ENCODE peak calls at places on chromosomes 3 and 15, in seven cellular contexts. T, P, W, E, K, C and I are unnamed samples.

GRCh38 chr15:93619597-93619996 is 530.6 kb upstream of the RGMA start:
- DNase-seq in E (no peak), K (no peak), P (no peak), T (no peak), C (no peak), W (no peak), I (no peak)

GRCh38 chr3:71444028-71444860 is 139.3 kb downstream of the FOXP1 start:
- DNase-seq in W (peak; percentile 56), C (peak; percentile 67), T (peak; percentile 43), K (no peak), E (peak; percentile 65), P (no peak), I (no peak)

GRCh38 chr3:80233576-80233975 is 465.8 kb upstream of the ROBO1 start:
- DNase-seq in W (no peak), T (no peak), P (no peak), C (no peak), E (no peak), K (no peak), I (no peak)

GRCh38 chr3:40731445-40731844 is 206.7 kb downstream of the ZNF621 start:
- DNase-seq in W (no peak), P (no peak), C (no peak), E (no peak), T (no peak), K (no peak), I (no peak)

GRCh38 chr3:29922990-29923746 is 642.3 kb downstream of the RBMS3 start:
- DNase-seq in K (peak; percentile 32), T (no peak), E (no peak), W (peak; percentile 91), P (no peak), C (peak; percentile 2), I (no peak)

GRCh38 chr15:25058080-25058785 is 103.4 kb downstream of the SNRPN start:
- DNase-seq in E (no peak), T (peak; percentile 21), K (no peak), C (no peak), W (no peak), P (no peak), I (peak; percentile 6)

GRCh38 chr3:194206375-194206774 is 70.4 kb downstream of the HES1 start:
- DNase-seq in T (peak; percentile 23), C (no peak), K (no peak), W (peak; percentile 48), P (peak; percentile 34), E (no peak), I (no peak)

GRCh38 chr3:140540262-140540661 is 137.6 kb upstream of the TRIM42 start:
- DNase-seq in E (no peak), C (no peak), W (no peak), T (no peak), P (no peak), K (no peak), I (no peak)

GRCh38 chr3:125055165-125055912 is 458 bp downstream of the HEG1 start:
- DNase-seq in P (no peak), T (no peak), C (peak; percentile 27), E (no peak), W (peak; percentile 22), K (peak; percentile 29), I (no peak)

GRCh38 chr15:52105856-52106255 is 6.7 kb downstream of the BCL2L10 start:
- DNase-seq in K (no peak), C (peak; percentile 17), W (no peak), E (no peak), T (no peak), P (no peak), I (no peak)

GRCh38 chr3:102104093-102104492 is 254.8 kb downstream of the NFKBIZ start:
- DNase-seq in C (no peak), W (peak; percentile 30), T (no peak), K (no peak), P (no peak), E (no peak), I (no peak)

GRCh38 chr15:64807051-64807749 is 18.2 kb downstream of the PIF1 start:
- DNase-seq in C (no peak), E (no peak), T (no peak), K (no peak), W (no peak), P (no peak), I (no peak)

GRCh38 chr3:128394033-128394432 is 72.7 kb downstream of the DNAJB8 start:
- DNase-seq in K (no peak), P (no peak), E (no peak), W (no peak), T (no peak), C (no peak), I (no peak)

GRCh38 chr3:49377483-49377882 is 19.3 kb upstream of the GPX1 start:
- DNase-seq in P (no peak), C (no peak), T (no peak), K (no peak), W (peak; percentile 35), E (no peak), I (no peak)

GRCh38 chr3:195889843-195890407 is 18.4 kb downstream of the TNK2 start:
- DNase-seq in T (peak; percentile 48), W (no peak), E (no peak), P (no peak), C (no peak), K (no peak), I (no peak)

GRCh38 chr3:31559872-31560534 is 27.3 kb downstream of the STT3B start:
- DNase-seq in C (no peak), T (no peak), K (no peak), E (no peak), P (no peak), W (no peak), I (no peak)

DNA sequence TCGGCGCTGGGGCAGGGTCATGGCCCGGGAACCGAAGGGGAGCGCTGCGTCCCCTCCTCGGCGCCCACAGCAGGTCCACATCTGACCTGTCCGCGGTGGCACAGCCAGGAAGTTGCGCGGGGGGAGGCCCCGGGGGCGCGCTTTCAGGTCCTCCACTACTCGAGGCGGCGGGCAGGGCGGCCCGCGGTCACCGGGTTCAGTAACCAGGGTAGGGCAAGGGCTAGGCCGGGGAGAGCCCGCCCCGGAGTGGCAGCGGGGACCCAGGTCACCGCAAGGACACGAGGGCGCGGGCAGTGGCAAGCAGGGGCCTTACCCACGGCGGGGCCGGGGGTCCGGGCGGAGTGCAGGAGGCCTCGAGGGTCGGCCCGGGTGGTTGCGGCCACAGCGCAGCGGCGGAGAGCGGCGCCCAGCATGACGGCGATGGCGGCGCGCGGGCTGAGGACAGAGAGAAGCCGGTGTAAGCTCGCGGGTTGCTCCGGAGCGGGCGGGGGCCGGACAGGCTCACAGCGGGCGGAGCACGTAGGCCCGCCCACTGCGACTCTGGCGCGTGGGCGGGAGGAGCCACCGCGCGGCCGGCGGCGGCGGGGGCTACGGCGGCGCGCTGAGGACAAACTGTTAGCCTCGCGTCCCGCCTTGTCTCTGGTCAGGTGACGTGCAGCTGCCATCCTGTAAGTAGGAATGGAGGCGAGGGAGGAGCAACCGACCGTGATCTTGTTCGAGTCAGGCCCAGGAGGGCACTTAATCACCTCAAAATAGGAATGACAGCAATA is at the start of gene COX5A:
- DNase-seq in T (peak; percentile 97), W (peak; percentile 98), E (peak; percentile 93), C (peak; percentile 91), K (peak; percentile 97), P (peak; percentile 66), I (peak; percentile 86)
- TF ChIP-seq CTCF in T (no peak), W (no peak), E (no peak), C (no peak), K (no peak), P (no peak), I (no peak)

GRCh38 chr15:96328101-96328958 is 2.2 kb upstream of the NR2F2 start:
- DNase-seq in K (no peak), C (no peak), T (no peak), E (no peak), W (no peak), P (no peak), I (no peak)
- TF ChIP-seq CTCF in K (no peak), C (no peak), T (no peak), E (no peak), W (no peak), P (no peak), I (no peak)

GRCh38 chr15:85168642-85169173 is 187.1 kb downstream of the PDE8A start:
- DNase-seq in P (no peak), T (peak; percentile 58), C (peak; percentile 86), K (peak; percentile 83), E (no peak), W (peak; percentile 13), I (no peak)
- TF ChIP-seq CTCF in P (no peak), T (peak; percentile 36), C (peak; percentile 53), K (peak; percentile 91), E (no peak), W (peak; percentile 58), I (peak; percentile 61)

GRCh38 chr15:45184562-45185041 is 3.2 kb downstream of the SHF start:
- DNase-seq in W (no peak), K (no peak), P (no peak), C (no peak), T (no peak), E (no peak), I (no peak)

GRCh38 chr15:45181491-45182285 is 6.1 kb downstream of the SHF start:
- DNase-seq in T (no peak), K (no peak), W (no peak), E (no peak), C (no peak), P (no peak), I (no peak)

GRCh38 chr15:45183511-45183910 is 4.3 kb downstream of the SHF start:
- DNase-seq in T (no peak), E (no peak), K (no peak), W (no peak), P (no peak), C (no peak), I (no peak)

GRCh38 chr15:45180648-45181436 is 6.9 kb downstream of the SHF start:
- DNase-seq in C (no peak), T (no peak), P (no peak), E (no peak), K (no peak), W (no peak), I (no peak)

DNA sequence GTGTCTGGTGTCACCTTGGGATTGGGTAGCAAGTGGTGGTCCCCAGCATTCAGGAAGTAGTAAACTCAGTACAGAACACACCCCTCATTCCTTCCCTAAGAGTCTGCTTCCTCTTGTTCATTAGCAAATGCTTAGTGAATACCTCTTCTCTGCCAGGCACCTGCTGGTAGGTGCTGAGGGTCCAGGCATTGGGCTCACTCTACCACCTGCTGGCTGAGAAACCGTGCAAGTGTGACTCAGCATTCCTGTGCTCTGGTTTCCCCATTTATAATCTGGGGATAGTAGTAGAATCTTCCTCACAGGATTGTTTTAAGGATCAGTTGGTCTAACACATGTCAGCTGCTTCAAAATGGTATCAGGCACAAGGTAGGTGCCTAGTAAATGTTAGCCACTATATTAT is 4.8 kb downstream of the SHF start:
- DNase-seq in C (no peak), W (no peak), P (no peak), T (no peak), E (no peak), K (peak; percentile 31), I (no peak)
- TF ChIP-seq CTCF in C (no peak), W (no peak), P (no peak), T (no peak), E (no peak), K (no peak), I (no peak)

GRCh38 chr3:165343185-165343584 is 147.0 kb upstream of the SLITRK3 start:
- DNase-seq in K (no peak), E (no peak), T (no peak), W (no peak), C (no peak), P (no peak), I (no peak)

DNA sequence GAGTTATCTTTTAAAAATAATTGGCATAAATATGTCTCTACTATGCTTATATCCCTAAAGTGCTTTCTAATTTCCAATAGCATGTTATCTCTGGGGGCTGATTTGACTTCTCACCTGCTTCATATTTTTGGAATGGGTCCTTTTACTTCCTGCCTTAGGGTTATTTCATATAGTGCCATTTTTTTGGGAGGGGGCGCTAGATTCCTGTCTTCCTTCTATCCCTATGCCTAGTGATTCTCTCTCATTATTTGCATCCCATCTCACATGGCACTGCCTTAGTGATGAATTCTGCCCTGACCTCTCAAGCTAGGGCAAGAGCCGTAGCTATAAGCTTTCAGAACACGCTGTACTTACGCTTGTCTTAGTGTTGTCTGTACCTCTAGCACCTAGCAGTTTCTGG is 150.3 kb upstream of the SLITRK3 start:
- DNase-seq in T (no peak), C (no peak), K (no peak), P (no peak), E (no peak), W (no peak), I (no peak)
- TF ChIP-seq CTCF in T (no peak), C (no peak), K (no peak), P (no peak), E (no peak), W (no peak), I (no peak)